ENCODE peak calls at places on chromosomes 4 and X, in four cellular contexts. One of them, this sample, is unnamed.

GRCh38 chrX:8981742-8982141 is 52.2 kb downstream of the FAM9B start:
- DNase-seq in psoas muscle: no peak
- DNase-seq in suprapubic skin: no peak
- DNase-seq in fibroblast of mammary gland: no peak
- DNase-seq in this sample: no peak

GRCh38 chr4:139015269-139015947 is at the start of gene NOCT:
- DNase-seq in psoas muscle: peak
- DNase-seq in suprapubic skin: peak
- DNase-seq in fibroblast of mammary gland: peak
- DNase-seq in this sample: peak

GRCh38 chrX:153582896-153583295 is 16.0 kb downstream of the CCNQ start:
- DNase-seq in psoas muscle: no peak
- DNase-seq in suprapubic skin: no peak
- DNase-seq in fibroblast of mammary gland: no peak
- DNase-seq in this sample: peak

GRCh38 chrX:106612403-106612789 is 618 bp downstream of the RADX start:
- DNase-seq in psoas muscle: no peak
- DNase-seq in suprapubic skin: no peak
- DNase-seq in fibroblast of mammary gland: no peak
- DNase-seq in this sample: no peak

GRCh38 chr4:154854362-154854761 is 73.3 kb downstream of the RBM46 start:
- DNase-seq in suprapubic skin: no peak
- DNase-seq in psoas muscle: no peak
- DNase-seq in fibroblast of mammary gland: peak
- DNase-seq in this sample: no peak

GRCh38 chr4:148041606-148042324 is 309.9 kb downstream of the ARHGAP10 start:
- DNase-seq in suprapubic skin: no peak
- DNase-seq in fibroblast of mammary gland: no peak
- DNase-seq in psoas muscle: no peak
- DNase-seq in this sample: no peak

GRCh38 chrX:18574591-18574990 is 97.3 kb downstream of the RS1 start:
- DNase-seq in fibroblast of mammary gland: peak
- DNase-seq in suprapubic skin: no peak
- DNase-seq in psoas muscle: peak
- DNase-seq in this sample: no peak

GRCh38 chr4:86033171-86033570 is 326.7 kb downstream of the MAPK10 start:
- DNase-seq in psoas muscle: peak
- DNase-seq in fibroblast of mammary gland: peak
- DNase-seq in suprapubic skin: no peak
- DNase-seq in this sample: peak

GRCh38 chr4:46393606-46394005 is 3.7 kb upstream of the GABRA2 start:
- DNase-seq in psoas muscle: no peak
- DNase-seq in fibroblast of mammary gland: no peak
- DNase-seq in suprapubic skin: no peak
- DNase-seq in this sample: no peak

GRCh38 chr4:30866444-30866843 is 146.3 kb downstream of the PCDH7 start:
- DNase-seq in suprapubic skin: no peak
- DNase-seq in psoas muscle: no peak
- DNase-seq in fibroblast of mammary gland: no peak
- DNase-seq in this sample: no peak

GRCh38 chr4:30870513-30870912 is 150.3 kb downstream of the PCDH7 start:
- DNase-seq in psoas muscle: no peak
- DNase-seq in fibroblast of mammary gland: no peak
- DNase-seq in suprapubic skin: no peak
- DNase-seq in this sample: no peak

GRCh38 chr4:30867427-30867826 is 147.3 kb downstream of the PCDH7 start:
- DNase-seq in fibroblast of mammary gland: peak
- DNase-seq in psoas muscle: no peak
- DNase-seq in suprapubic skin: no peak
- DNase-seq in this sample: no peak

GRCh38 chr4:30866907-30867306 is 146.7 kb downstream of the PCDH7 start:
- DNase-seq in fibroblast of mammary gland: no peak
- DNase-seq in psoas muscle: no peak
- DNase-seq in suprapubic skin: no peak
- DNase-seq in this sample: no peak

DNA sequence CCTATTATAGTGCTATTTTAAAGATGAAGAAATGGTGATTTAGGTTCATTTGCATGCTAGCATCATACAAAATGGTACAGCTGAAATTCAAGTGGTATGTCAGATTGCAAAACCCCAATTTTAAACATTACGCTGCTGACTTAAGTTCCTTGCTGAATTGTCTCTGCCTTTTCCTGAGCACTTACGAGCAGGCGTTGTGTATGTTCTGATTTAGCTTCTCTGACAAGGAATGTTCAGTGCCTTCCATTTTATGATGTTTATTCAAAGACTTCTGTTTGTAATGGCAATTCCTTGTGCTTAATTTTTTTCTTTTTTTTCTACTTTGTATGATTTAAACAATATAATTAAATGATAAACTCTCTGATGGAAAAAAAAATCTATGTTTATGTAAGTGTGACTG is 148.1 kb downstream of the PCDH7 start:
- DNase-seq in suprapubic skin: no peak
- DNase-seq in psoas muscle: no peak
- DNase-seq in fibroblast of mammary gland: no peak
- DNase-seq in this sample: no peak
- TF ChIP-seq CTCF in suprapubic skin: no peak
- TF ChIP-seq CTCF in psoas muscle: no peak
- TF ChIP-seq CTCF in fibroblast of mammary gland: no peak
- TF ChIP-seq CTCF in this sample: no peak

GRCh38 chr4:82425478-82425877 is 4.8 kb downstream of the HNRNPDL start:
- DNase-seq in suprapubic skin: no peak
- DNase-seq in psoas muscle: no peak
- DNase-seq in fibroblast of mammary gland: no peak
- DNase-seq in this sample: no peak
- H3K4me3 ChIP-seq in suprapubic skin: no peak
- H3K4me3 ChIP-seq in psoas muscle: no peak
- H3K4me3 ChIP-seq in fibroblast of mammary gland: no peak
- H3K4me3 ChIP-seq in this sample: no peak

GRCh38 chr4:16270654-16271328 is 44.5 kb upstream of the TAPT1 start:
- DNase-seq in suprapubic skin: no peak
- DNase-seq in fibroblast of mammary gland: no peak
- DNase-seq in psoas muscle: no peak
- DNase-seq in this sample: no peak
- TF ChIP-seq CTCF in suprapubic skin: no peak
- TF ChIP-seq CTCF in fibroblast of mammary gland: peak
- TF ChIP-seq CTCF in psoas muscle: no peak
- TF ChIP-seq CTCF in this sample: no peak

GRCh38 chr4:23305026-23305425 is 584.8 kb downstream of the PPARGC1A start:
- DNase-seq in suprapubic skin: no peak
- DNase-seq in psoas muscle: no peak
- DNase-seq in fibroblast of mammary gland: peak
- DNase-seq in this sample: no peak
- H3K4me3 ChIP-seq in suprapubic skin: no peak
- H3K4me3 ChIP-seq in psoas muscle: no peak
- H3K4me3 ChIP-seq in fibroblast of mammary gland: no peak
- H3K4me3 ChIP-seq in this sample: no peak

GRCh38 chrX:21978346-21978745 is 37.8 kb downstream of the SMS start:
- DNase-seq in psoas muscle: no peak
- DNase-seq in fibroblast of mammary gland: no peak
- DNase-seq in suprapubic skin: no peak
- DNase-seq in this sample: no peak

GRCh38 chrX:21973321-21974010 is 33.0 kb downstream of the SMS start:
- DNase-seq in fibroblast of mammary gland: no peak
- DNase-seq in suprapubic skin: no peak
- DNase-seq in psoas muscle: no peak
- DNase-seq in this sample: no peak

GRCh38 chrX:21975242-21975641 is 34.7 kb downstream of the SMS start:
- DNase-seq in suprapubic skin: no peak
- DNase-seq in psoas muscle: no peak
- DNase-seq in fibroblast of mammary gland: no peak
- DNase-seq in this sample: no peak

GRCh38 chrX:21974011-21974385 is 33.5 kb downstream of the SMS start:
- DNase-seq in fibroblast of mammary gland: no peak
- DNase-seq in suprapubic skin: no peak
- DNase-seq in psoas muscle: no peak
- DNase-seq in this sample: no peak

GRCh38 chrX:21975827-21976226 is 35.3 kb downstream of the SMS start:
- DNase-seq in psoas muscle: no peak
- DNase-seq in suprapubic skin: no peak
- DNase-seq in fibroblast of mammary gland: peak
- DNase-seq in this sample: no peak
- TF ChIP-seq CTCF in psoas muscle: peak
- TF ChIP-seq CTCF in suprapubic skin: no peak
- TF ChIP-seq CTCF in fibroblast of mammary gland: peak
- TF ChIP-seq CTCF in this sample: peak

GRCh38 chr4:185933078-185933581 is 121.1 kb upstream of the SORBS2 start:
- DNase-seq in suprapubic skin: no peak
- DNase-seq in fibroblast of mammary gland: peak
- DNase-seq in psoas muscle: no peak
- DNase-seq in this sample: peak
- H3K4me3 ChIP-seq in suprapubic skin: no peak
- H3K4me3 ChIP-seq in fibroblast of mammary gland: no peak
- H3K4me3 ChIP-seq in psoas muscle: no peak
- H3K4me3 ChIP-seq in this sample: no peak

GRCh38 chrX:49930046-49930445 is 7.7 kb downstream of the CLCN5 start:
- DNase-seq in suprapubic skin: no peak
- DNase-seq in fibroblast of mammary gland: peak
- DNase-seq in psoas muscle: no peak
- DNase-seq in this sample: no peak
- TF ChIP-seq CTCF in suprapubic skin: no peak
- TF ChIP-seq CTCF in fibroblast of mammary gland: no peak
- TF ChIP-seq CTCF in psoas muscle: no peak
- TF ChIP-seq CTCF in this sample: no peak

DNA sequence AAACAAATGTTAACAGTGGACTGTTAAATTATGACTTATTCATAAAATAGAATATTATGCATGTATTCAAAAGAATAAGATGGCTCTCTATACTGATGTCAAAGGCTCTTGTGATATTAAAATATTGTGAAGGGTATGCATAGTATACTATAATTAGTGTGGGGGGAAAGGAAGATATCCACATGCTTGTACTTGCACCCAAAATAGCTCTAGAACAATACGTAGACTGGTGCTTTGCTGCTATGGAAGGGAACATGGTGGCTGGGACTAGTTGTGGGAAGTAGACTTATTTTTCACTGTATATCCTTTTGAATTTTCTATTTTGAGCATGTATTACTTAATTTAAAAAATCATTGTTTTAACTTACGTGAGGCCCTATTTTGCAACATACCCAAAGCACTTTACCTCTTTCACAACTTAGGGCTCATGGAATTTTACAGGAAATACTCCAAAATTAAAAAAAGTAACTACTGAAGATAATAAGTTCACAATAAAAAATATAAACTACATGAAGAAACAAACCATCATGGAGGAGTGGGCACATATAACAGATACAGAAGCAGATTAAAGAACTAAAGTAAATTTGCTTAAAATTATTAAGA is 7.9 kb downstream of the PGRMC2 start:
- DNase-seq in psoas muscle: no peak
- DNase-seq in suprapubic skin: no peak
- DNase-seq in fibroblast of mammary gland: no peak
- DNase-seq in this sample: no peak
- H3K4me3 ChIP-seq in psoas muscle: no peak
- H3K4me3 ChIP-seq in suprapubic skin: no peak
- H3K4me3 ChIP-seq in fibroblast of mammary gland: no peak
- H3K4me3 ChIP-seq in this sample: no peak

DNA sequence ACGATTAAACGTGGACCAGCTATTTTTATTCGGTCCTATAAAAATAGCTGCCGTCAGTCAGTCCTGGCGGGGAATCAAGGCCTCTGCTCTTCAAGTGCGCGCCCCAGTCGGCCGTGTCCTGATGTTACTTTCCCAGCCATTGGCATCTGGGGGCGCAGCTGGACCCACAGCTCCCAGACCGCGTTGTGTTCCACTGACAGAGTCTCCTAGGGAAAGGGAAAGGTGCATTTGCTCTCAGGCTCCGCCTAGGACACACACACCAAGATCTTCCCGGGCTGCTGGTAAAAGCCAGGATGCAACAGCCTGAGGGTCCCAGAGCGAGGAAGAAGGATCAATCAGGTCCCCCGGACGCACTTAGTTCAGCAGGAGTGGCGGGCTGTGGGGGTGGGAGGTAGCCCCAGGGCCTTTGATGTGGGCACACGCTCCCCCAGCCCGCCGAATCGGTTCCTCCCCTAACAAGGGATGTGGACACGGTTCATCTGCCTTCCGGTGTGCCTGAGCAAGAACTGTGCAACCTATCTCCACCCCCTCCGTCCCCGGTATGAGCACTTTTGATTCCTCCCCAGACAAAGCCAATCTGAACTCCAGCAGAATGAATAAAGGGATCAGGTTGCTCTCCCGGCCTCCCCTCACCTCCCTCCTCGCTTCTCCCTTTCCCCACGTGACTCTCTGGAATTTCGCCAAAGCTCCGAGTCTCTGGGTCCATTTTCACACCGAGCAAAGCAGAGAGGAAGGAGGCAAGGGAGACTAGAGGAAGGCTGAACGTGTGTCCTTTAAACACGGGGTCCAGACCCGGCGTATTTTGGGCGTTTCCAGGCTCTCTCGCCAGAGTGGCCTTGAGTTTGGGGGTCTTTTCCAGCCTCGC is 626 bp upstream of the FRAS1 start:
- DNase-seq in fibroblast of mammary gland: peak
- DNase-seq in suprapubic skin: peak
- DNase-seq in psoas muscle: peak
- DNase-seq in this sample: peak
- TF ChIP-seq CTCF in fibroblast of mammary gland: no peak
- TF ChIP-seq CTCF in suprapubic skin: no peak
- TF ChIP-seq CTCF in psoas muscle: no peak
- TF ChIP-seq CTCF in this sample: no peak

This sample was measured in heart right ventricle.